ENCODE peak calls at places on chromosomes 1 and 21, in eight cellular contexts. One of them, this sample, is unnamed.

GRCh38 chr21:44894687-44895302 is 21.3 kb upstream of the PTTG1IP start:
- DNase-seq in EL: no peak
- DNase-seq in stimulated activated CD4-positive, alpha-beta T cell treated with anti-CD3 and anti-CD28 coated beads, Interleukin-2, amount 100 ng/mL, for 24 hours: no peak
- DNase-seq in HT-29: no peak
- DNase-seq in GM10248: no peak
- DNase-seq in nucleus accumbens: no peak
- DNase-seq in T-helper 17 cell: no peak
- DNase-seq in CD8-positive, alpha-beta T cell: no peak
- DNase-seq in this sample: no peak

GRCh38 chr1:241696815-241697639 is 44.9 kb downstream of the WDR64 start:
- DNase-seq in GM10248: no peak
- DNase-seq in HT-29: no peak
- DNase-seq in CD8-positive, alpha-beta T cell: no peak
- DNase-seq in EL: no peak
- DNase-seq in nucleus accumbens: no peak
- DNase-seq in stimulated activated CD4-positive, alpha-beta T cell treated with anti-CD3 and anti-CD28 coated beads, Interleukin-2, amount 100 ng/mL, for 24 hours: no peak
- DNase-seq in T-helper 17 cell: no peak
- DNase-seq in this sample: no peak

GRCh38 chr1:24022611-24023359 is 42.7 kb upstream of the SRSF10 start:
- DNase-seq in HT-29: peak
- DNase-seq in CD8-positive, alpha-beta T cell: no peak
- DNase-seq in stimulated activated CD4-positive, alpha-beta T cell treated with anti-CD3 and anti-CD28 coated beads, Interleukin-2, amount 100 ng/mL, for 24 hours: no peak
- DNase-seq in GM10248: no peak
- DNase-seq in T-helper 17 cell: no peak
- DNase-seq in EL: peak
- DNase-seq in nucleus accumbens: no peak
- DNase-seq in this sample: no peak

GRCh38 chr1:15430787-15431570 is 7.3 kb upstream of the CTRC start:
- DNase-seq in GM10248: peak
- DNase-seq in T-helper 17 cell: peak
- DNase-seq in nucleus accumbens: peak
- DNase-seq in HT-29: peak
- DNase-seq in stimulated activated CD4-positive, alpha-beta T cell treated with anti-CD3 and anti-CD28 coated beads, Interleukin-2, amount 100 ng/mL, for 24 hours: peak
- DNase-seq in EL: peak
- DNase-seq in CD8-positive, alpha-beta T cell: peak
- DNase-seq in this sample: peak

GRCh38 chr1:32918166-32918565 is 17.0 kb upstream of the TMEM54 start:
- DNase-seq in EL: no peak
- DNase-seq in CD8-positive, alpha-beta T cell: no peak
- DNase-seq in GM10248: no peak
- DNase-seq in T-helper 17 cell: no peak
- DNase-seq in HT-29: no peak
- DNase-seq in stimulated activated CD4-positive, alpha-beta T cell treated with anti-CD3 and anti-CD28 coated beads, Interleukin-2, amount 100 ng/mL, for 24 hours: no peak
- DNase-seq in nucleus accumbens: no peak
- DNase-seq in this sample: no peak

GRCh38 chr1:8702121-8702520 is 115.3 kb downstream of the RERE start:
- DNase-seq in EL: peak
- DNase-seq in stimulated activated CD4-positive, alpha-beta T cell treated with anti-CD3 and anti-CD28 coated beads, Interleukin-2, amount 100 ng/mL, for 24 hours: no peak
- DNase-seq in HT-29: peak
- DNase-seq in GM10248: peak
- DNase-seq in CD8-positive, alpha-beta T cell: no peak
- DNase-seq in T-helper 17 cell: no peak
- DNase-seq in nucleus accumbens: no peak
- DNase-seq in this sample: no peak

GRCh38 chr1:170864238-170864637 is 71.1 kb upstream of the MROH9 start:
- DNase-seq in CD8-positive, alpha-beta T cell: no peak
- DNase-seq in nucleus accumbens: no peak
- DNase-seq in GM10248: no peak
- DNase-seq in T-helper 17 cell: no peak
- DNase-seq in HT-29: no peak
- DNase-seq in stimulated activated CD4-positive, alpha-beta T cell treated with anti-CD3 and anti-CD28 coated beads, Interleukin-2, amount 100 ng/mL, for 24 hours: no peak
- DNase-seq in EL: no peak
- DNase-seq in this sample: no peak

GRCh38 chr1:14850563-14850962 is 252.1 kb downstream of the KAZN start:
- DNase-seq in T-helper 17 cell: no peak
- DNase-seq in GM10248: no peak
- DNase-seq in stimulated activated CD4-positive, alpha-beta T cell treated with anti-CD3 and anti-CD28 coated beads, Interleukin-2, amount 100 ng/mL, for 24 hours: no peak
- DNase-seq in nucleus accumbens: no peak
- DNase-seq in CD8-positive, alpha-beta T cell: no peak
- DNase-seq in EL: no peak
- DNase-seq in HT-29: peak
- DNase-seq in this sample: no peak

GRCh38 chr1:28341591-28341990 is 12.8 kb downstream of the MED18 start:
- DNase-seq in nucleus accumbens: no peak
- DNase-seq in T-helper 17 cell: no peak
- DNase-seq in HT-29: no peak
- DNase-seq in GM10248: no peak
- DNase-seq in EL: peak
- DNase-seq in stimulated activated CD4-positive, alpha-beta T cell treated with anti-CD3 and anti-CD28 coated beads, Interleukin-2, amount 100 ng/mL, for 24 hours: no peak
- DNase-seq in CD8-positive, alpha-beta T cell: no peak
- DNase-seq in this sample: no peak

GRCh38 chr21:33608559-33608958 is 20.1 kb upstream of the DONSON start:
- DNase-seq in nucleus accumbens: no peak
- DNase-seq in CD8-positive, alpha-beta T cell: no peak
- DNase-seq in EL: no peak
- DNase-seq in stimulated activated CD4-positive, alpha-beta T cell treated with anti-CD3 and anti-CD28 coated beads, Interleukin-2, amount 100 ng/mL, for 24 hours: no peak
- DNase-seq in GM10248: no peak
- DNase-seq in T-helper 17 cell: no peak
- DNase-seq in HT-29: no peak
- DNase-seq in this sample: no peak

GRCh38 chr1:87632232-87632631 is 303.6 kb downstream of the LMO4 start:
- DNase-seq in stimulated activated CD4-positive, alpha-beta T cell treated with anti-CD3 and anti-CD28 coated beads, Interleukin-2, amount 100 ng/mL, for 24 hours: no peak
- DNase-seq in HT-29: no peak
- DNase-seq in CD8-positive, alpha-beta T cell: no peak
- DNase-seq in GM10248: no peak
- DNase-seq in T-helper 17 cell: no peak
- DNase-seq in nucleus accumbens: no peak
- DNase-seq in EL: no peak
- DNase-seq in this sample: no peak

GRCh38 chr1:157249739-157250138 is 111.5 kb upstream of the ETV3 start:
- DNase-seq in CD8-positive, alpha-beta T cell: no peak
- DNase-seq in HT-29: no peak
- DNase-seq in nucleus accumbens: no peak
- DNase-seq in T-helper 17 cell: no peak
- DNase-seq in GM10248: no peak
- DNase-seq in EL: no peak
- DNase-seq in stimulated activated CD4-positive, alpha-beta T cell treated with anti-CD3 and anti-CD28 coated beads, Interleukin-2, amount 100 ng/mL, for 24 hours: no peak
- DNase-seq in this sample: no peak

GRCh38 chr1:151680391-151680790 is 36.2 kb downstream of the CELF3 start:
- DNase-seq in GM10248: no peak
- DNase-seq in HT-29: no peak
- DNase-seq in EL: peak
- DNase-seq in CD8-positive, alpha-beta T cell: no peak
- DNase-seq in stimulated activated CD4-positive, alpha-beta T cell treated with anti-CD3 and anti-CD28 coated beads, Interleukin-2, amount 100 ng/mL, for 24 hours: no peak
- DNase-seq in nucleus accumbens: no peak
- DNase-seq in T-helper 17 cell: no peak
- DNase-seq in this sample: no peak

GRCh38 chr1:25565188-25565591 is 21.8 kb downstream of the LDLRAP1 start:
- DNase-seq in T-helper 17 cell: no peak
- DNase-seq in stimulated activated CD4-positive, alpha-beta T cell treated with anti-CD3 and anti-CD28 coated beads, Interleukin-2, amount 100 ng/mL, for 24 hours: peak
- DNase-seq in GM10248: no peak
- DNase-seq in CD8-positive, alpha-beta T cell: peak
- DNase-seq in EL: no peak
- DNase-seq in nucleus accumbens: no peak
- DNase-seq in HT-29: no peak
- DNase-seq in this sample: peak

GRCh38 chr21:42684109-42684916 is 30.9 kb downstream of the PDE9A start:
- DNase-seq in CD8-positive, alpha-beta T cell: peak
- DNase-seq in stimulated activated CD4-positive, alpha-beta T cell treated with anti-CD3 and anti-CD28 coated beads, Interleukin-2, amount 100 ng/mL, for 24 hours: peak
- DNase-seq in T-helper 17 cell: no peak
- DNase-seq in GM10248: no peak
- DNase-seq in nucleus accumbens: no peak
- DNase-seq in EL: no peak
- DNase-seq in HT-29: no peak
- DNase-seq in this sample: no peak

GRCh38 chr1:56473582-56474270 is 105.6 kb downstream of the PLPP3 start:
- DNase-seq in T-helper 17 cell: no peak
- DNase-seq in stimulated activated CD4-positive, alpha-beta T cell treated with anti-CD3 and anti-CD28 coated beads, Interleukin-2, amount 100 ng/mL, for 24 hours: no peak
- DNase-seq in CD8-positive, alpha-beta T cell: no peak
- DNase-seq in nucleus accumbens: no peak
- DNase-seq in HT-29: no peak
- DNase-seq in EL: peak
- DNase-seq in GM10248: no peak
- DNase-seq in this sample: no peak

GRCh38 chr1:230253150-230253549 is 173.0 kb downstream of the PGBD5 start:
- DNase-seq in nucleus accumbens: no peak
- DNase-seq in stimulated activated CD4-positive, alpha-beta T cell treated with anti-CD3 and anti-CD28 coated beads, Interleukin-2, amount 100 ng/mL, for 24 hours: no peak
- DNase-seq in T-helper 17 cell: no peak
- DNase-seq in GM10248: no peak
- DNase-seq in EL: no peak
- DNase-seq in CD8-positive, alpha-beta T cell: no peak
- DNase-seq in HT-29: no peak
- DNase-seq in this sample: no peak

GRCh38 chr1:147669475-147670318 is 627 bp downstream of the ACP6 start:
- DNase-seq in EL: peak
- DNase-seq in T-helper 17 cell: peak
- DNase-seq in HT-29: peak
- DNase-seq in CD8-positive, alpha-beta T cell: peak
- DNase-seq in nucleus accumbens: peak
- DNase-seq in stimulated activated CD4-positive, alpha-beta T cell treated with anti-CD3 and anti-CD28 coated beads, Interleukin-2, amount 100 ng/mL, for 24 hours: peak
- DNase-seq in GM10248: peak
- DNase-seq in this sample: peak

GRCh38 chr1:242736569-242736968 is 212.1 kb upstream of the PLD5 start:
- DNase-seq in T-helper 17 cell: no peak
- DNase-seq in HT-29: no peak
- DNase-seq in GM10248: no peak
- DNase-seq in stimulated activated CD4-positive, alpha-beta T cell treated with anti-CD3 and anti-CD28 coated beads, Interleukin-2, amount 100 ng/mL, for 24 hours: no peak
- DNase-seq in nucleus accumbens: no peak
- DNase-seq in CD8-positive, alpha-beta T cell: no peak
- DNase-seq in EL: no peak
- DNase-seq in this sample: no peak

GRCh38 chr1:235834620-235835019 is 32.1 kb downstream of the LYST start:
- DNase-seq in T-helper 17 cell: no peak
- DNase-seq in stimulated activated CD4-positive, alpha-beta T cell treated with anti-CD3 and anti-CD28 coated beads, Interleukin-2, amount 100 ng/mL, for 24 hours: no peak
- DNase-seq in CD8-positive, alpha-beta T cell: no peak
- DNase-seq in HT-29: no peak
- DNase-seq in EL: no peak
- DNase-seq in GM10248: no peak
- DNase-seq in nucleus accumbens: no peak
- DNase-seq in this sample: no peak

GRCh38 chr1:185156321-185156853 is 366 bp downstream of the TRMT1L start:
- DNase-seq in GM10248: no peak
- DNase-seq in CD8-positive, alpha-beta T cell: peak
- DNase-seq in EL: no peak
- DNase-seq in stimulated activated CD4-positive, alpha-beta T cell treated with anti-CD3 and anti-CD28 coated beads, Interleukin-2, amount 100 ng/mL, for 24 hours: no peak
- DNase-seq in nucleus accumbens: no peak
- DNase-seq in HT-29: no peak
- DNase-seq in T-helper 17 cell: no peak
- DNase-seq in this sample: no peak

GRCh38 chr1:40432644-40433385 is 17.5 kb upstream of the ZFP69B start:
- DNase-seq in HT-29: no peak
- DNase-seq in nucleus accumbens: no peak
- DNase-seq in EL: no peak
- DNase-seq in T-helper 17 cell: no peak
- DNase-seq in GM10248: no peak
- DNase-seq in CD8-positive, alpha-beta T cell: no peak
- DNase-seq in stimulated activated CD4-positive, alpha-beta T cell treated with anti-CD3 and anti-CD28 coated beads, Interleukin-2, amount 100 ng/mL, for 24 hours: no peak
- DNase-seq in this sample: no peak

GRCh38 chr1:12189328-12189682 is 22.5 kb downstream of the TNFRSF1B start:
- DNase-seq in stimulated activated CD4-positive, alpha-beta T cell treated with anti-CD3 and anti-CD28 coated beads, Interleukin-2, amount 100 ng/mL, for 24 hours: no peak
- DNase-seq in GM10248: no peak
- DNase-seq in EL: no peak
- DNase-seq in nucleus accumbens: no peak
- DNase-seq in HT-29: no peak
- DNase-seq in T-helper 17 cell: no peak
- DNase-seq in CD8-positive, alpha-beta T cell: peak
- DNase-seq in this sample: no peak

GRCh38 chr1:48061162-48062136 is 64.3 kb upstream of the TRABD2B start:
- DNase-seq in T-helper 17 cell: no peak
- DNase-seq in CD8-positive, alpha-beta T cell: no peak
- DNase-seq in nucleus accumbens: no peak
- DNase-seq in EL: peak
- DNase-seq in GM10248: peak
- DNase-seq in HT-29: peak
- DNase-seq in stimulated activated CD4-positive, alpha-beta T cell treated with anti-CD3 and anti-CD28 coated beads, Interleukin-2, amount 100 ng/mL, for 24 hours: no peak
- DNase-seq in this sample: peak